ENCODE peak calls at places on chromosomes 12 and 14, in ten cellular contexts. I is RPMI7951; H is progenitor cell of endocrine pancreas; P is glutamatergic neuron; B is cerebellar cortex; K is right cardiac atrium; Y is activated CD4-positive, alpha-beta T cell treated with anti-CD3 and anti-CD28 coated beads, Interleukin-2, amount 10 ng/mL, durations not matched to agents 7 days and 5 days; S is left ventricle myocardium inferior; D is stimulated activated CD4-positive, alpha-beta T cell treated with anti-CD3 and anti-CD28 coated beads, Interleukin-2, amount 100 ng/mL, for 48 hours; Q is Calu3. L is an unnamed sample.

GRCh38 chr12:78002878-78003277 is 172.2 kb downstream of the NAV3 start:
- DNase-seq in K (no peak), D (no peak), P (no peak), H (no peak), B (peak; percentile 69), Q (no peak), I (no peak), S (no peak), Y (no peak), L (no peak)

GRCh38 chr12:56517854-56518253 is 3.8 kb upstream of the RBMS2 start:
- DNase-seq in S (no peak), H (no peak), Y (no peak), P (no peak), D (no peak), Q (peak; percentile 72), K (no peak), I (no peak), B (no peak), L (no peak)

GRCh38 chr14:65478596-65478995 is 66.1 kb downstream of the FUT8 start:
- DNase-seq in K (no peak), Y (no peak), D (no peak), H (no peak), S (no peak), B (no peak), I (peak; percentile 73), Q (no peak), P (no peak), L (no peak)

GRCh38 chr12:68733661-68734071 is 12.3 kb upstream of the SLC35E3 start:
- DNase-seq in S (no peak), Y (no peak), D (no peak), I (peak; percentile 33), K (no peak), B (no peak), H (no peak), Q (no peak), P (no peak), L (no peak)

GRCh38 chr12:104521731-104522130 is 65.0 kb downstream of the CHST11 start:
- DNase-seq in H (no peak), S (no peak), B (no peak), I (peak; percentile 65), Y (no peak), K (no peak), P (no peak), Q (no peak), D (no peak), L (no peak)

GRCh38 chr12:72273851-72274284 is 1.7 kb downstream of the TRHDE start:
- DNase-seq in H (no peak), K (peak; percentile 82), B (peak; percentile 58), Y (no peak), D (no peak), I (no peak), S (no peak), Q (peak; percentile 52), P (no peak), L (no peak)

GRCh38 chr12:97921957-97922722 is 459.5 kb downstream of the RMST start:
- DNase-seq in Y (no peak), B (no peak), Q (no peak), H (no peak), P (no peak), I (peak; percentile 34), D (no peak), S (no peak), K (no peak), L (peak; percentile 14)

GRCh38 chr14:24013654-24014514 is 25.2 kb downstream of the DHRS4L2 start:
- DNase-seq in Q (peak; percentile 64), S (no peak), B (peak; percentile 81), P (no peak), K (no peak), D (peak; percentile 50), I (peak; percentile 69), H (peak; percentile 45), Y (peak; percentile 73), L (peak; percentile 57)

GRCh38 chr12:578743-579449 is 84.3 kb downstream of the NINJ2 start:
- DNase-seq in I (no peak), B (peak; percentile 33), K (no peak), Q (no peak), D (no peak), P (no peak), S (no peak), Y (no peak), H (no peak), L (no peak)

GRCh38 chr12:72974954-72975555 is 702.9 kb downstream of the TRHDE start:
- DNase-seq in I (no peak), K (no peak), D (no peak), P (no peak), B (no peak), S (no peak), H (no peak), Y (no peak), Q (no peak), L (no peak)

GRCh38 chr12:5965950-5966383 is 20.9 kb upstream of the ANO2 start:
- DNase-seq in K (peak; percentile 76), S (peak; percentile 29), D (peak; percentile 44), B (peak; percentile 32), Q (peak; percentile 70), Y (peak; percentile 49), H (peak; percentile 61), I (peak; percentile 36), P (peak; percentile 78), L (no peak)

GRCh38 chr14:23186913-23187654 is 3.6 kb upstream of the SLC7A8 start:
- DNase-seq in S (no peak), D (peak; percentile 23), K (no peak), H (no peak), I (peak; percentile 50), B (peak; percentile 85), P (peak; percentile 27), Q (peak; percentile 34), Y (peak; percentile 39), L (peak; percentile 69)

GRCh38 chr12:120847392-120848157 is 56.6 kb downstream of the SPPL3 start:
- DNase-seq in D (no peak), H (no peak), P (no peak), B (no peak), I (no peak), S (no peak), Y (no peak), K (no peak), Q (no peak), L (no peak)

GRCh38 chr12:19847294-19848059 is 408.2 kb downstream of the AEBP2 start:
- DNase-seq in P (no peak), Y (no peak), I (no peak), B (no peak), H (no peak), Q (no peak), S (peak; percentile 24), K (peak; percentile 73), D (no peak), L (peak; percentile 47)

GRCh38 chr14:54908230-54908629 is 5.6 kb upstream of the GCH1 start:
- DNase-seq in P (no peak), Y (peak; percentile 31), I (no peak), S (no peak), D (no peak), Q (no peak), H (no peak), K (no peak), B (no peak), L (no peak)

GRCh38 chr12:101608301-101609133 is 13.7 kb downstream of the MYBPC1 start:
- DNase-seq in D (no peak), K (no peak), Y (no peak), P (no peak), H (peak; percentile 10), Q (peak; percentile 80), S (no peak), I (no peak), B (no peak), L (no peak)

GRCh38 chr14:39396448-39396847 is 35.8 kb downstream of the FBXO33 start:
- DNase-seq in K (no peak), P (no peak), B (no peak), D (no peak), Q (no peak), I (no peak), H (no peak), S (no peak), Y (no peak), L (no peak)

GRCh38 chr14:104931771-104932675 is 7.3 kb downstream of the PLD4 start:
- DNase-seq in I (no peak), B (no peak), K (peak; percentile 66), P (no peak), Q (no peak), D (no peak), S (peak; percentile 15), H (no peak), Y (no peak), L (no peak)

GRCh38 chr14:103121161-103121845 is 2.0 kb upstream of the TNFAIP2 start:
- DNase-seq in I (no peak), Q (no peak), S (peak; percentile 64), D (no peak), Y (no peak), P (no peak), H (no peak), B (no peak), K (peak; percentile 92), L (no peak)

GRCh38 chr12:125187148-125187733 is 122.0 kb downstream of the AACS start:
- DNase-seq in P (peak; percentile 62), Q (peak; percentile 28), S (no peak), K (peak; percentile 57), B (peak; percentile 4), I (no peak), Y (no peak), H (peak; percentile 18), D (no peak), L (no peak)

GRCh38 chr14:35385042-35385839 is 19.3 kb downstream of the NFKBIA start:
- DNase-seq in S (peak; percentile 87), I (peak; percentile 95), B (peak; percentile 97), Y (no peak), H (no peak), Q (no peak), K (peak; percentile 94), D (no peak), P (no peak), L (peak; percentile 89)

L was measured in uterus.